ENCODE peak calls at places on chromosome 20, in eight cellular contexts. L is naive thymus-derived CD4-positive, alpha-beta T cell; X is tibial artery; J is right lobe of liver; G is PC-9; P is right atrium auricular region; H is heart right ventricle; F is CD8-positive, alpha-beta T cell. U is an unnamed sample. For H3K4me1, the result is how much of the 10 kb centered on the place peaks cover.

GRCh38 chr20:35305682-35306556 is 13.7 kb upstream of the FAM83C start:
- DNase-seq in X (peak), H (no peak), J (peak), P (no peak), F (no peak), G (peak), L (no peak), U (peak)

GRCh38 chr20:61719691-61720347 is 345.9 kb downstream of the TAF4 start:
- DNase-seq in X (no peak), H (no peak), F (peak), J (no peak), L (peak), P (no peak), G (no peak), U (no peak)

GRCh38 chr20:934186-934840 is 18.2 kb upstream of the ANGPT4 start:
- DNase-seq in H (no peak), P (no peak), F (no peak), G (no peak), X (no peak), J (no peak), L (no peak), U (no peak)

GRCh38 chr20:3420211-3420707 is 12.8 kb upstream of the DNAAF9 start:
- DNase-seq in G (no peak), P (peak), H (no peak), L (no peak), X (peak), J (no peak), F (no peak), U (no peak)

GRCh38 chr20:11549172-11550117 is 368.2 kb upstream of the BTBD3 start:
- DNase-seq in P (no peak), L (no peak), H (no peak), X (no peak), J (no peak), F (no peak), G (no peak), U (no peak)

GRCh38 chr20:62040381-62040922 is 25.2 kb downstream of the TAF4 start:
- DNase-seq in L (no peak), P (no peak), G (no peak), J (no peak), X (no peak), F (no peak), H (peak), U (no peak)

GRCh38 chr20:30919514-30920188 is 337.8 kb upstream of the DEFB115 start:
- DNase-seq in P (no peak), F (no peak), L (no peak), G (no peak), J (no peak), X (no peak), H (no peak), U (no peak)

GRCh38 chr20:61780066-61780465 is 285.6 kb downstream of the TAF4 start:
- DNase-seq in J (no peak), X (no peak), P (no peak), G (no peak), F (no peak), L (no peak), H (no peak), U (no peak)

GRCh38 chr20:23186808-23187207 is 100.7 kb upstream of the CD93 start:
- DNase-seq in P (no peak), X (no peak), L (no peak), G (no peak), H (no peak), F (no peak), J (no peak), U (no peak)

GRCh38 chr20:62611794-62612193 is 30.5 kb upstream of the SLCO4A1 start:
- DNase-seq in L (no peak), H (no peak), X (no peak), J (peak), P (no peak), G (no peak), F (no peak), U (no peak)

GRCh38 chr20:36181934-36182603 is 27.5 kb downstream of the EPB41L1 start:
- DNase-seq in J (no peak), H (no peak), X (no peak), P (no peak), G (no peak), L (no peak), F (no peak), U (no peak)

GRCh38 chr20:64038252-64038578 is 2.2 kb downstream of the C20orf204 start:
- DNase-seq in F (no peak), X (no peak), L (no peak), J (peak), H (no peak), P (no peak), G (no peak), U (no peak)

GRCh38 chr20:17747431-17747846 is 47.7 kb downstream of the BANF2 start:
- DNase-seq in J (no peak), X (no peak), L (no peak), H (no peak), P (peak), G (peak), F (no peak), U (no peak)

GRCh38 chr20:17617212-17617867 is 47.5 kb downstream of the DSTN start:
- DNase-seq in G (no peak), H (peak), P (peak), J (peak), L (peak), X (peak), F (peak), U (no peak)

GRCh38 chr20:33232486-33233072 is 3.2 kb upstream of the BPIFA1 start:
- DNase-seq in L (no peak), H (no peak), J (no peak), G (no peak), F (no peak), X (no peak), P (no peak), U (no peak)

GRCh38 chr20:17395729-17396128 is 135.4 kb downstream of the BFSP1 start:
- DNase-seq in P (no peak), H (no peak), F (no peak), L (no peak), X (no peak), J (no peak), G (no peak), U (no peak)

GRCh38 chr20:17625246-17626051 is 55.6 kb downstream of the DSTN start:
- DNase-seq in L (no peak), J (peak), X (peak), G (no peak), P (no peak), H (no peak), F (no peak), U (peak)

GRCh38 chr20:36017034-36017951 is 48.9 kb downstream of the CNBD2 start:
- DNase-seq in F (no peak), J (no peak), L (no peak), P (no peak), G (peak), X (no peak), H (no peak), U (no peak)

GRCh38 chr20:46400828-46401477 is 5.5 kb downstream of the ELMO2 start:
- DNase-seq in P (no peak), L (peak), J (no peak), G (no peak), X (no peak), H (no peak), F (no peak), U (no peak)
- H3K4me1 ChIP-seq in P (half or more), L (half or more), J (under half), G (under half), X (half or more), H (under half), F (half or more), U (under half)

GRCh38 chr20:44403194-44404112 is 48.0 kb downstream of the HNF4A start:
- DNase-seq in G (no peak), J (no peak), F (no peak), L (no peak), P (no peak), H (no peak), X (no peak), U (no peak)
- H3K4me3 ChIP-seq in G (no peak), J (peak), F (no peak), L (no peak), P (no peak), H (no peak), X (no peak), U (no peak)

GRCh38 chr20:19711126-19711525 is 46.9 kb upstream of the RIN2 start:
- DNase-seq in X (no peak), H (no peak), F (no peak), L (no peak), G (no peak), P (no peak), J (no peak), U (no peak)
- H3K4me1 ChIP-seq in X (under half), H (under half), F (under half), L (under half), G (under half), P (under half), J (under half), U (under half)

GRCh38 chr20:38164624-38165088 is 414 bp downstream of the TGM2 start:
- DNase-seq in J (no peak), F (no peak), G (no peak), L (no peak), X (peak), P (no peak), H (no peak), U (peak)
- H3K4me3 ChIP-seq in J (peak), F (no peak), G (peak), L (no peak), X (peak), P (peak), H (peak), U (no peak)

GRCh38 chr20:50918403-50918802 is 12.8 kb downstream of the ADNP start:
- DNase-seq in P (no peak), J (no peak), F (no peak), L (no peak), X (no peak), H (no peak), G (no peak), U (no peak)

GRCh38 chr20:50919567-50919966 is 11.7 kb downstream of the ADNP start:
- DNase-seq in P (peak), G (peak), J (no peak), H (no peak), F (no peak), X (peak), L (no peak), U (no peak)

GRCh38 chr20:50915424-50915823 is 15.8 kb downstream of the ADNP start:
- DNase-seq in G (no peak), L (no peak), P (no peak), J (no peak), F (no peak), X (no peak), H (no peak), U (no peak)

GRCh38 chr20:50916257-50916656 is 15.0 kb downstream of the ADNP start:
- DNase-seq in L (no peak), X (no peak), F (no peak), H (no peak), P (no peak), G (no peak), J (no peak), U (no peak)

DNA sequence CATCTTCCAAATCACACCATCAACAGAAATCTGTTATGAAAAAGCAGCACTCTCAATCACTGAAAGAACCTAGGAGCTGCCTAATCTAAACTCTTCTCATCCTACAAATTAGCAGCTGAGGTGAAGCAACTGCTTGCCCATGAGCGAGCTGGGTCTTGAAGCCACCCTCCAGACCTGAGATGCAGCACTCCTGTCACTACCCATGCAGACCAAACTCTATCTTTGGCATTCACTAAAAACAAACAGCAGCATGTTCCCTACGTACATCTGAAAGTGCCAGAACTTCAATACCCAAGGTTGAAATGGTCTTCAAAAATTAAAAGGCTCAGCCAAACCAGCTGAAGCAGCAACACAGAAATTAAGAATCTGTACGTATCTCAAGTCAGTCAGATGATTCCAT is 14.3 kb downstream of the ADNP start:
- DNase-seq in P (no peak), X (no peak), L (no peak), H (no peak), G (no peak), J (no peak), F (no peak), U (no peak)
- H3K4me1 ChIP-seq in P (half or more), X (half or more), L (under half), H (under half), G (under half), J (under half), F (half or more), U (under half)

DNA sequence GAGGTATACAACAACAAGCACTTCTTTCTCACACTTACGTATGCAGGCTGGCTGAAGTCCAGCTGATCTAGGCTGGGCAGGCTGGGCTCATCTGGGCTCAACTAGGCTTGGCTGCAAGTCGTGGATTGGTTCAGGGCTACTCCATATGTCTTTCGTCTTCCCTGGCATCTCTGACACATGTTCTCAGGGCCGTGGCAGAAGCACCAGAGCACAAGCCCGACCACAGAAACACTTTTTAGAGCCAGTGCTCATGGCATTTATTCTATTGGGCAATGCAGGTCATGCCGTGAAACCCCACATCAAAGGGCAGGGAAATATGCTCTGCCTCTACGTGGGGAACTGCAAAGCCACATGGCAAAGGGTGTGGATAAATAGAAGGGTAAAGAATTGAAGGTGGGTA is 93.8 kb downstream of the RIN2 start:
- DNase-seq in P (no peak), H (no peak), X (no peak), F (no peak), G (no peak), L (no peak), J (no peak), U (no peak)
- H3K4me3 ChIP-seq in P (no peak), H (no peak), X (no peak), F (no peak), G (no peak), L (no peak), J (no peak), U (no peak)

DNA sequence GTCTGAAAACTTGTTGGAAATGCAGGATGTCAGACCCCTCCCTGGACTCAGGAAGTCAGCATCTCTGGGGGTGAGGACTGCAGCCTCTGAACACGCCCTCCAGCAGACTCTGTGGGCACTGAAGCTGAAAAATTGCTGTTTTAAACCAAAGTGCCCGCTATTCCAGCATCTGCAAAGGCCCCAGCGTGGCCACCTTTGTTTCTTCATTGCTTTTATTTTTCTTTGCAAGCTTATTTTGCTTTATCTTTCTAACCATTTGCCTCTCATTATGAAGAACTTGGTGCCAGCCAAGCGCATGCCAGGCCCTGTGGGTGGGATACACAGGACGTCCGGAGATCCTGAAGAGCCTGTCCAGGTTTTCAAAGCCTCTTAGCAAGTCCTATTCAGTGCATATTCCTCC is 203.9 kb upstream of the CST7 start:
- DNase-seq in J (no peak), X (no peak), H (no peak), P (peak), G (no peak), F (no peak), L (no peak), U (no peak)
- H3K4me1 ChIP-seq in J (under half), X (under half), H (under half), P (under half), G (under half), F (under half), L (under half), U (under half)

GRCh38 chr20:46894971-46895905 is 595 bp downstream of the EYA2 start:
- DNase-seq in L (no peak), H (peak), X (peak), G (no peak), J (no peak), P (no peak), F (no peak), U (peak)

GRCh38 chr20:46899619-46900018 is 5.0 kb downstream of the EYA2 start:
- DNase-seq in P (peak), H (peak), L (no peak), J (no peak), F (no peak), X (no peak), G (no peak), U (no peak)

GRCh38 chr20:46895906-46896242 is 1.2 kb downstream of the EYA2 start:
- DNase-seq in X (no peak), H (no peak), F (no peak), P (no peak), G (no peak), L (no peak), J (no peak), U (no peak)

GRCh38 chr20:46898433-46898832 is 3.8 kb downstream of the EYA2 start:
- DNase-seq in J (no peak), H (no peak), X (no peak), L (no peak), F (no peak), G (no peak), P (no peak), U (no peak)

DNA sequence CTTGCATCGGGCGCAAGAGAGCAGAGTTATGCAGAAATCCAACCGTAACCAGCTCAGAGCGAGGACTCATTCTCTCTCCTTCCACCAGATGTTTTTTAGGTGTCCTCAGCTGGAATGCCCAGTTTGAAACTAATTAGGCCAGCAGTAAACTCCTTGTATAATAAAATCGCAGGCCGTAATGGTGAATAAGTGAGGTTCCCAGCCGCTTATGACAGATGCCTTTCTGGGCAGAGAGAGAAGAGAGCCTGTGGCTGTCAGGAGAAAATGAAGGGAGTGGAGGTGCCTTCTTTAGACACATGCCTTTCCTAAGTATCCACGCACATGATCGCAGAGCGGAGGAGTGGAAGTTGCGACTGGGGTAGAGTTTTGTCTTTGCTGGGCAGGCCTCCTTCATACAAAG is 2.8 kb downstream of the EYA2 start:
- DNase-seq in F (no peak), G (no peak), X (no peak), J (no peak), L (no peak), P (no peak), H (no peak), U (no peak)
- H3K4me3 ChIP-seq in F (no peak), G (no peak), X (no peak), J (no peak), L (no peak), P (no peak), H (no peak), U (no peak)

GRCh38 chr20:25282796-25283195 is 34.9 kb downstream of the PYGB start:
- DNase-seq in H (no peak), J (peak), F (no peak), L (no peak), X (peak), G (no peak), P (no peak), U (no peak)

GRCh38 chr20:25285091-25285647 is 37.3 kb downstream of the PYGB start:
- DNase-seq in J (peak), G (no peak), H (no peak), L (no peak), F (no peak), P (no peak), X (peak), U (peak)

GRCh38 chr20:25283221-25283951 is 35.5 kb downstream of the PYGB start:
- DNase-seq in P (no peak), G (no peak), H (no peak), X (peak), F (no peak), J (peak), L (no peak), U (no peak)

GRCh38 chr20:25282034-25282781 is 34.3 kb downstream of the PYGB start:
- DNase-seq in P (no peak), F (no peak), X (peak), H (no peak), G (no peak), L (no peak), J (peak), U (no peak)

GRCh38 chr20:25284131-25284601 is 36.3 kb downstream of the PYGB start:
- DNase-seq in F (no peak), G (no peak), H (no peak), J (peak), P (no peak), X (peak), L (no peak), U (peak)
- H3K4me1 ChIP-seq in F (under half), G (under half), H (under half), J (under half), P (under half), X (under half), L (under half), U (under half)

U was measured in mucosa of descending colon.